ENCODE peak calls at places on chromosomes 2 and 18, in ten cellular contexts. R is aorta; L is tibial artery; Q is central memory CD4-positive, alpha-beta T cell; E is CD8-positive, alpha-beta T cell; Y is T follicular helper cell; X is NCI-H1694 treated with DMSO at 0.1 percent for 48 hours; J is neural crest cell; U is HT1080; H is RCC 7860. T is an unnamed sample.

GRCh38 chr18:5604778-5605177 is 61.0 kb upstream of the EPB41L3 start:
- DNase-seq in X (no peak), R (no peak), L (no peak), H (no peak), Y (no peak), Q (no peak), J (no peak), E (no peak), U (no peak), T (no peak)

GRCh38 chr2:191501390-191502168 is 176.4 kb upstream of the NABP1 start:
- DNase-seq in U (peak), Y (no peak), H (peak), X (no peak), R (no peak), L (no peak), J (no peak), Q (no peak), E (no peak), T (peak)

GRCh38 chr2:27428978-27429541 is 629 bp downstream of the NRBP1 start:
- DNase-seq in E (peak), U (peak), J (peak), Y (peak), L (peak), R (peak), H (peak), Q (peak), X (no peak), T (peak)

GRCh38 chr2:179954026-179954425 is 53.1 kb downstream of the CWC22 start:
- DNase-seq in J (no peak), E (no peak), X (no peak), H (no peak), Y (no peak), U (no peak), L (no peak), Q (no peak), R (no peak), T (no peak)

GRCh38 chr18:11826836-11827235 is 24.4 kb upstream of the CHMP1B start:
- DNase-seq in Y (no peak), X (no peak), L (no peak), H (no peak), U (no peak), E (no peak), R (no peak), Q (no peak), J (no peak), T (no peak)

GRCh38 chr18:32156855-32157254 is 33.0 kb upstream of the MEP1B start:
- DNase-seq in X (no peak), U (no peak), E (no peak), Q (no peak), H (no peak), J (no peak), Y (no peak), L (no peak), R (no peak), T (no peak)

GRCh38 chr2:232204457-232204931 is 174.1 kb upstream of the ALPP start:
- DNase-seq in Y (no peak), L (no peak), J (no peak), E (no peak), R (no peak), Q (no peak), X (no peak), H (peak), U (no peak), T (peak)

GRCh38 chr2:53785378-53785777 is 1.4 kb downstream of the ASB3 start:
- DNase-seq in L (no peak), X (no peak), J (no peak), E (no peak), H (no peak), Q (no peak), U (no peak), Y (no peak), R (no peak), T (no peak)

GRCh38 chr2:111045771-111046444 is 74.8 kb upstream of the BCL2L11 start:
- DNase-seq in E (no peak), X (no peak), U (no peak), H (no peak), J (no peak), L (no peak), R (no peak), Y (no peak), Q (no peak), T (no peak)

GRCh38 chr2:234951386-234952269 is at the start of gene SH3BP4:
- DNase-seq in J (peak), X (peak), Y (no peak), Q (no peak), E (peak), R (peak), L (peak), H (peak), U (peak), T (no peak)

GRCh38 chr2:163734911-163735691 is 707 bp downstream of the FIGN start:
- DNase-seq in E (no peak), Q (no peak), U (peak), L (no peak), H (peak), X (peak), Y (no peak), R (no peak), J (no peak), T (peak)

GRCh38 chr2:236049981-236050380 is 118.2 kb downstream of the GBX2 start:
- DNase-seq in J (no peak), Y (no peak), H (no peak), E (no peak), L (no peak), R (no peak), U (no peak), Q (peak), X (no peak), T (no peak)

GRCh38 chr2:74092236-74092635 is 55.5 kb downstream of the BOLA3 start:
- DNase-seq in X (no peak), J (no peak), Q (no peak), E (no peak), H (no peak), Y (no peak), U (no peak), R (no peak), L (no peak), T (no peak)

GRCh38 chr2:58655152-58655551 is 414.0 kb upstream of the FANCL start:
- DNase-seq in Y (no peak), R (no peak), Q (no peak), U (no peak), L (no peak), J (no peak), H (no peak), E (no peak), X (no peak), T (no peak)